ENCODE peak calls at places on chromosomes 3 and 15, in five cellular contexts. One of them, this sample, is unnamed.

GRCh38 chr3:144774897-144775296 is 803.3 kb downstream of the DIPK2A start:
- DNase-seq in stimulated activated CD4-positive, alpha-beta T cell treated with anti-CD3 and anti-CD28 coated beads, Interleukin-4, amount 100 ng/mL, for 1 hour: no peak
- DNase-seq in neural progenitor cell: no peak
- DNase-seq in PC-9: no peak
- DNase-seq in A549: no peak
- DNase-seq in this sample: no peak

GRCh38 chr3:58562498-58562897 is 14.7 kb downstream of the FAM107A start:
- DNase-seq in A549: no peak
- DNase-seq in neural progenitor cell: no peak
- DNase-seq in PC-9: no peak
- DNase-seq in stimulated activated CD4-positive, alpha-beta T cell treated with anti-CD3 and anti-CD28 coated beads, Interleukin-4, amount 100 ng/mL, for 1 hour: no peak
- DNase-seq in this sample: no peak

GRCh38 chr3:160951677-160952487 is 153.3 kb downstream of the B3GALNT1 start:
- DNase-seq in stimulated activated CD4-positive, alpha-beta T cell treated with anti-CD3 and anti-CD28 coated beads, Interleukin-4, amount 100 ng/mL, for 1 hour: no peak
- DNase-seq in A549: no peak
- DNase-seq in neural progenitor cell: no peak
- DNase-seq in PC-9: no peak
- DNase-seq in this sample: no peak

GRCh38 chr3:50961361-50961760 is 286.6 kb downstream of the DOCK3 start:
- DNase-seq in PC-9: no peak
- DNase-seq in A549: no peak
- DNase-seq in neural progenitor cell: no peak
- DNase-seq in stimulated activated CD4-positive, alpha-beta T cell treated with anti-CD3 and anti-CD28 coated beads, Interleukin-4, amount 100 ng/mL, for 1 hour: no peak
- DNase-seq in this sample: no peak

GRCh38 chr3:48141225-48142137 is 46.7 kb downstream of the CDC25A start:
- DNase-seq in neural progenitor cell: no peak
- DNase-seq in stimulated activated CD4-positive, alpha-beta T cell treated with anti-CD3 and anti-CD28 coated beads, Interleukin-4, amount 100 ng/mL, for 1 hour: no peak
- DNase-seq in A549: no peak
- DNase-seq in PC-9: no peak
- DNase-seq in this sample: no peak

GRCh38 chr3:157045238-157045860 is 114.6 kb downstream of the CCNL1 start:
- DNase-seq in A549: no peak
- DNase-seq in PC-9: no peak
- DNase-seq in stimulated activated CD4-positive, alpha-beta T cell treated with anti-CD3 and anti-CD28 coated beads, Interleukin-4, amount 100 ng/mL, for 1 hour: no peak
- DNase-seq in neural progenitor cell: peak; percentile 29
- DNase-seq in this sample: no peak

GRCh38 chr3:171980578-171981270 is 58.7 kb upstream of the FNDC3B start:
- DNase-seq in neural progenitor cell: no peak
- DNase-seq in A549: no peak
- DNase-seq in stimulated activated CD4-positive, alpha-beta T cell treated with anti-CD3 and anti-CD28 coated beads, Interleukin-4, amount 100 ng/mL, for 1 hour: no peak
- DNase-seq in PC-9: no peak
- DNase-seq in this sample: no peak

GRCh38 chr3:33940149-33940548 is 141.7 kb downstream of the PDCD6IP start:
- DNase-seq in PC-9: no peak
- DNase-seq in A549: no peak
- DNase-seq in stimulated activated CD4-positive, alpha-beta T cell treated with anti-CD3 and anti-CD28 coated beads, Interleukin-4, amount 100 ng/mL, for 1 hour: no peak
- DNase-seq in neural progenitor cell: no peak
- DNase-seq in this sample: no peak

GRCh38 chr3:158742861-158743260 is 10.6 kb upstream of the RARRES1 start:
- DNase-seq in stimulated activated CD4-positive, alpha-beta T cell treated with anti-CD3 and anti-CD28 coated beads, Interleukin-4, amount 100 ng/mL, for 1 hour: no peak
- DNase-seq in neural progenitor cell: no peak
- DNase-seq in A549: no peak
- DNase-seq in PC-9: no peak
- DNase-seq in this sample: no peak

GRCh38 chr15:66114863-66115425 is 138.6 kb downstream of the MEGF11 start:
- DNase-seq in A549: no peak
- DNase-seq in PC-9: no peak
- DNase-seq in neural progenitor cell: no peak
- DNase-seq in stimulated activated CD4-positive, alpha-beta T cell treated with anti-CD3 and anti-CD28 coated beads, Interleukin-4, amount 100 ng/mL, for 1 hour: no peak
- DNase-seq in this sample: no peak